ENCODE peak calls at places on chromosomes 3 and 15, in nine cellular contexts. D is uterus, V is adrenal gland, R is IMR-90, C is tibial nerve, W is Peyer's patch, G is sigmoid colon, Z is heart left ventricle, N is A549. O is an unnamed sample. For H3K9me3, the result is how much of the 10 kb centered on the place peaks cover.

GRCh38 chr3:133188996-133189395 is 150.8 kb downstream of the TMEM108 start:
- DNase-seq in Z (no peak), D (no peak), W (no peak), V (no peak), R (no peak), G (no peak), N (no peak), C (no peak), O (no peak)

GRCh38 chr15:71532994-71533393 is 277.4 kb upstream of the NR2E3 start:
- DNase-seq in N (peak), D (no peak), R (no peak), V (no peak), C (no peak), Z (no peak), G (no peak), W (no peak), O (peak)

GRCh38 chr15:52153900-52154895 is 37.0 kb downstream of the GNB5 start:
- DNase-seq in R (no peak), D (no peak), W (no peak), G (no peak), N (no peak), C (no peak), V (no peak), Z (no peak), O (peak)

GRCh38 chr15:101354891-101355623 is 60.0 kb upstream of the SNRPA1 start:
- DNase-seq in D (no peak), W (no peak), V (no peak), C (no peak), N (no peak), G (no peak), R (no peak), Z (no peak), O (no peak)

GRCh38 chr3:95254771-95255170 is 1191.9 kb downstream of the NSUN3 start:
- DNase-seq in W (no peak), Z (no peak), R (no peak), G (no peak), C (no peak), V (no peak), D (no peak), N (no peak), O (no peak)

GRCh38 chr3:29335921-29336320 is 55.0 kb downstream of the RBMS3 start:
- DNase-seq in W (no peak), G (no peak), N (no peak), Z (no peak), D (no peak), V (no peak), R (no peak), C (no peak), O (no peak)

GRCh38 chr3:179236676-179237301 is 14.1 kb downstream of the KCNMB3 start:
- DNase-seq in W (no peak), N (no peak), R (no peak), C (no peak), G (no peak), V (no peak), Z (no peak), D (no peak), O (no peak)

GRCh38 chr15:67240235-67241131 is 14.0 kb downstream of the AAGAB start:
- DNase-seq in Z (no peak), N (peak), C (no peak), G (no peak), V (no peak), R (no peak), D (no peak), W (no peak), O (no peak)

GRCh38 chr3:194275231-194275671 is 75.9 kb downstream of the CPN2 start:
- DNase-seq in D (peak), C (no peak), W (no peak), N (peak), G (peak), Z (no peak), R (no peak), V (peak), O (no peak)

GRCh38 chr15:56587686-56588085 is 122.7 kb upstream of the MNS1 start:
- DNase-seq in V (no peak), W (no peak), G (no peak), N (no peak), C (no peak), Z (no peak), R (peak), D (no peak), O (no peak)

GRCh38 chr3:194869482-194870169 is 183.9 kb downstream of the FAM43A start:
- DNase-seq in G (no peak), W (no peak), Z (no peak), C (no peak), V (no peak), R (peak), N (peak), D (no peak), O (no peak)

GRCh38 chr15:76127169-76127568 is 67.4 kb downstream of the TMEM266 start:
- DNase-seq in Z (no peak), D (no peak), R (no peak), N (no peak), C (no peak), W (no peak), G (no peak), V (no peak), O (no peak)

GRCh38 chr3:189233225-189233858 is 61.6 kb downstream of the TPRG1 start:
- DNase-seq in G (no peak), R (peak), V (peak), D (peak), C (peak), W (peak), N (peak), Z (peak), O (no peak)
- TF ChIP-seq CTCF in G (peak), R (peak), V (peak), D (peak), C (peak), W (peak), N (peak), Z (peak), O (peak)

GRCh38 chr3:186786810-186787375 is 3.5 kb downstream of the EIF4A2 start:
- DNase-seq in G (no peak), D (no peak), Z (no peak), C (no peak), R (no peak), W (no peak), N (no peak), V (no peak), O (no peak)

GRCh38 chr3:186785517-186786018 is 2.2 kb downstream of the EIF4A2 start:
- DNase-seq in W (no peak), C (no peak), R (no peak), D (no peak), G (no peak), Z (no peak), N (no peak), V (no peak), O (no peak)

GRCh38 chr3:186783070-186783730 is at the start of gene EIF4A2:
- DNase-seq in D (peak), V (peak), G (peak), W (peak), R (peak), C (peak), Z (peak), N (peak), O (peak)

GRCh38 chr3:186783731-186784515 is 546 bp downstream of the EIF4A2 start:
- DNase-seq in W (peak), V (peak), Z (peak), N (peak), G (peak), C (peak), R (peak), D (peak), O (peak)

DNA sequence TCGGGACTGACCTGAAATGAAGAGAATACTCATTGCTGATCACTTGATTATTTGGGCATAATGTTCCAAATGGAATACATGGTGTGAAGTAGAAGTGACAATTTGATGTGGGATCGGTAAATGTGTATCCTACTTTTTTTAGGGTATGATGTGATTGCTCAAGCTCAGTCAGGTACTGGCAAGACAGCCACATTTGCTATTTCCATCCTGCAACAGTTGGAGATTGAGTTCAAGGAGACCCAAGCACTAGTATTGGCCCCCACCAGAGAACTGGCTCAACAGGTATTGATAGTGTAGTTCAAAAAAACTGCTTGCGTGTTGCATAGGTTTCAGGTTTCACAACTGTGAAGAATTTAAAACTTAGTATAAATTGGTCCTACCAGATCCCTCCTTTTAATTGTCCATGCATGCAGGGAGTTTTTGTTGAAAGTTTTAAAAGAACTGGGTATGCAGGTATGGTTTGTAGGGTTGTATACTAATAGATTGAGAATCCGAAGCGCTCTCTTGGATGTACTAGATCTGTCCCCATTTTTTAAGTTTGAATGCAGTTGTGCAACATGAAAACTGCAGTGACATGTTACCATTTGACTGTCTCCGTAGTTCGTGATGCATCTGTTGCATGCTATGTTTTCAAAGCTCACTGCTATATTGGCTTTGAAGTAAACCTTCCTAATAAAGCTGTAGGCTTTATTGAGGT is 1.6 kb downstream of the EIF4A2 start:
- DNase-seq in W (no peak), R (no peak), G (no peak), N (no peak), D (no peak), V (no peak), C (no peak), Z (no peak), O (no peak)
- TF ChIP-seq POLR2A in W (no peak), R (no peak), G (no peak), N (no peak), D (no peak), V (no peak), C (no peak), Z (no peak), O (no peak)

GRCh38 chr3:42975955-42976354 is 3.2 kb upstream of the GASK1A start:
- DNase-seq in C (no peak), N (no peak), W (no peak), R (no peak), V (no peak), Z (no peak), D (no peak), G (no peak), O (no peak)
- H3K9me3 ChIP-seq in C (under half), N (under half), W (under half), R (under half), V (under half), Z (under half), D (under half), G (under half), O (under half)

DNA sequence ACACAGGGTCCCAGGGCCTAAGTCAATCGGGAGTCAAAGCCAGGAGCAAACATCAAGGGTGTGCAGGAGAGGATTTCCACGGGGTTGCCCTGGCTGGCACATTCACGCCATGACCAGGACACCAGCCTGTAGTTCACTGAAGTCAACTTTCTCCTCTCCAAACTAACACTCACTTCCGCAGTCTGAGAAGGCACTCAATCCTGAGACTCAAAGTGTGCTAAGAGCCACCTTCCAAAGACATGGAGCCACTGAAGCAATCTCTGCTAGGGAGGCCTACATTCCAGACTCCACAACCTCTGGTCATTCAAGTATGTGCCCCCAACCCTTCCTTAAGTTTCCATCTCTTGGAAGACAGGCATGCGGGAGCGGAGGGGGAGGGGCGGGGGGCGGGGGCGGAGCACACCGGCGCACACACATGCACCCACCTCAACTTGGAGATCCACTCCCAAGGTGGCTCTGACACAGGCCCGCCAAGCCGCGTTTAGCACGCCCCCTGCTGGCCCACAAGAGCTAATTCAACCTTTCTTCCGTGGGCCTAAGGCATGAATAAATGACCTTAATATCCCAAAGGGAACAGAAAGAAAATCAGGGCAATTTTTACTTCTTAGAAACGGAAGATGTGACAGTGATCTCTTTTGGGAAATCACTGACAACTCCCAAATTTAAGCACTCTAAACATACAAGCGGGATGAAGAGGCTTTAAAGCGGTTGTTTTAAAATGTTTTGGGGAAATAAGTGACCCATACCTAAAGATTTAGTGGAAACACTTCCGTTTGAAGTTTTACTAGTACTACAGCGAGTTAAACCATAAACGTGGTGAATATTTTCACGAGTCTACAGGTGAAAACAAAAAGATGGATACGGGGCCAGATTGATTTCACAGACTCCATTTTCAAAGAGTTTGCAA is 162.5 kb upstream of the CHRNA7 start:
- DNase-seq in G (no peak), R (peak), W (peak), Z (peak), D (peak), C (no peak), V (peak), N (peak), O (peak)
- TF ChIP-seq CTCF in G (peak), R (peak), W (peak), Z (peak), D (peak), C (peak), V (peak), N (peak), O (peak)

GRCh38 chr15:91133511-91133910 is 33.5 kb downstream of the SV2B start:
- DNase-seq in R (no peak), V (no peak), G (no peak), D (no peak), N (no peak), Z (no peak), C (no peak), W (no peak), O (no peak)

GRCh38 chr15:91140561-91140960 is 40.5 kb downstream of the SV2B start:
- DNase-seq in Z (no peak), V (no peak), W (no peak), C (no peak), N (no peak), D (no peak), R (no peak), G (no peak), O (no peak)

GRCh38 chr15:91135201-91136130 is 35.4 kb downstream of the SV2B start:
- DNase-seq in V (no peak), G (no peak), Z (no peak), W (no peak), R (no peak), N (no peak), D (no peak), C (no peak), O (no peak)

GRCh38 chr15:91132079-91132478 is 32.0 kb downstream of the SV2B start:
- DNase-seq in V (no peak), C (no peak), N (no peak), G (no peak), W (no peak), Z (no peak), D (no peak), R (no peak), O (no peak)

DNA sequence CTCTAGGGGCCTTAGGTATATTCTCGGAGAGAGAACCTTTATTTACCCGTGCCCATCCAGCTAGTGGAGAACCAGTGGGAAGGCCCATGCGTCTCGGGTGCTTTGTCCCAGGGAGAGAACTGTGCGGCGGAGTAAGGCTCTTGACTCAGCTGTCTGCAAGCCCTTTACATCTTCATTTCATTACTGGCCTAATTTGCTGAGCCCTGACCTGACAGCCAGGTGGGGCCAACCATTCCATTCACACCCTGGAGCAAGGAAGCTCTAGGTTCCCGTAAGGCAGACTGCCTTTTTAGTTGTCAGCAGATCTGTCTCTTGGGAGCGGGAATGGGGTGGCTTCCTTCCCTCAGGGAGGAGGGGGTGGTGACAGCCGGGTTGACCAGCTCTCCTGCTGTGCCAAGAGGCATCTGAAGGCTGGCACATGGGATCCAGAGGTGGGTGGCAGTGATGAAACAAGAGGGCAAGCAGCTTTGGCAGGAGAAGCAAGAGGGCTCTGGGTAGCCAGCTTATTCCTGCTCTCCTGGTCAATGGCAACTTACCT is 36.4 kb downstream of the SV2B start:
- DNase-seq in N (no peak), C (no peak), G (no peak), W (no peak), R (no peak), D (no peak), Z (no peak), V (no peak), O (no peak)
- TF ChIP-seq POLR2A in N (no peak), C (no peak), G (no peak), W (no peak), R (no peak), D (no peak), Z (no peak), V (no peak), O (no peak)

GRCh38 chr15:27623149-27623548 is 476.0 kb downstream of the OCA2 start:
- DNase-seq in G (no peak), W (no peak), D (no peak), R (no peak), C (no peak), V (no peak), N (no peak), Z (no peak), O (no peak)
- H3K9me3 ChIP-seq in G (under half), W (under half), D (under half), R (under half), C (under half), V (under half), N (under half), Z (under half), O (under half)

GRCh38 chr15:28017423-28017924 is 81.6 kb downstream of the OCA2 start:
- DNase-seq in G (no peak), D (no peak), C (no peak), V (no peak), N (peak), W (no peak), Z (no peak), R (no peak), O (peak)
- TF ChIP-seq CTCF in G (no peak), D (no peak), C (no peak), V (no peak), N (no peak), W (no peak), Z (no peak), R (no peak), O (no peak)

GRCh38 chr15:38611228-38611627 is 46.6 kb upstream of the RASGRP1 start:
- DNase-seq in R (no peak), N (no peak), G (no peak), C (no peak), D (no peak), Z (no peak), V (no peak), W (no peak), O (no peak)
- TF ChIP-seq POLR2A in R (no peak), N (no peak), G (no peak), C (no peak), D (no peak), Z (no peak), V (no peak), W (no peak), O (no peak)

DNA sequence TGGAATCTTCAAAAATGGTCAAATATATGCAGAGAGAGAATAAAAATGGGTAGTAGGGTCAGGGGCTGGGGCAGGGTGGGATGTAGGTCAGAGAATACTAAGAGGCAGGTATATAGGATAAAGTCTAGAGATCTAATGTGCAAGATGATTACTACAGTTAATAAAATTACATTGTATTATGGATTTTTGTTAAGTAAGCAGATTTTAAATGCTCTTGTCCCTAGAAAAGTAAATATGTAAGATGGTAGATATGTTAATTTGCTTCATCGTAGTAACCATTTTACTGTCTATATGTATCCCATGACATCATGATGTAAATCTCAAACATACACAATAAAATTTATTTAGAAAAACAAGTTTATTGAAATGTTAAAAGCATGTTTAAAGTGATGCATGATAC is 1051.4 kb downstream of the AGBL1 start:
- DNase-seq in N (no peak), V (no peak), R (no peak), D (no peak), G (no peak), C (no peak), Z (no peak), W (no peak), O (no peak)
- H3K9me3 ChIP-seq in N (under half), V (under half), R (under half), D (under half), G (under half), C (under half), Z (under half), W (under half), O (under half)

GRCh38 chr3:81173514-81173913 is 587.9 kb downstream of the GBE1 start:
- DNase-seq in R (no peak), G (no peak), D (no peak), W (no peak), Z (no peak), C (no peak), N (peak), V (no peak), O (no peak)
- TF ChIP-seq CTCF in R (no peak), G (no peak), D (no peak), W (no peak), Z (no peak), C (no peak), N (no peak), V (no peak), O (no peak)